ENCODE peak calls at places on chromosome 15, in eight cellular contexts. D is cardiac fibroblast, E is tibial artery, H is hepatocyte, M is dorsolateral prefrontal cortex, Y is left ventricle myocardium inferior, P is lower lobe of right lung, R is GM23338. U is an unnamed sample.

GRCh38 chr15:81013396-81013929 is 12.7 kb downstream of the TLNRD1 start:
- DNase-seq in D (no peak), E (no peak), H (no peak), M (no peak), Y (no peak), P (no peak), R (no peak), U (no peak)

GRCh38 chr15:73633991-73634495 is 854 bp upstream of the NPTN start:
- DNase-seq in D (peak; percentile 96), E (no peak), H (peak; percentile 60), M (no peak), Y (no peak), P (no peak), R (no peak), U (peak; percentile 86)

GRCh38 chr15:83092309-83092976 is 15.0 kb upstream of the TM6SF1 start:
- DNase-seq in D (peak; percentile 73), E (peak; percentile 75), H (peak; percentile 50), M (peak; percentile 36), Y (no peak), P (peak; percentile 65), R (no peak), U (no peak)

GRCh38 chr15:68366314-68366713 is 65.6 kb downstream of the ITGA11 start:
- DNase-seq in D (no peak), E (peak; percentile 88), H (no peak), M (no peak), Y (no peak), P (no peak), R (peak; percentile 72), U (no peak)

GRCh38 chr15:60374628-60375081 is 23.1 kb downstream of the ANXA2 start:
- DNase-seq in D (peak; percentile 96), E (peak; percentile 86), H (peak; percentile 90), M (no peak), Y (no peak), P (no peak), R (peak; percentile 65), U (peak; percentile 95)

GRCh38 chr15:64773606-64774555 is 1.5 kb downstream of the RBPMS2 start:
- DNase-seq in D (no peak), E (no peak), H (no peak), M (no peak), Y (no peak), P (no peak), R (no peak), U (no peak)

GRCh38 chr15:64483749-64484148 is 23.4 kb downstream of the ZNF609 start:
- DNase-seq in D (no peak), E (no peak), H (no peak), M (no peak), Y (no peak), P (no peak), R (no peak), U (no peak)

GRCh38 chr15:40843885-40844542 is at the start of gene SPINT1:
- DNase-seq in D (no peak), E (no peak), H (peak; percentile 89), M (no peak), Y (no peak), P (peak; percentile 77), R (peak; percentile 74), U (no peak)

GRCh38 chr15:40354408-40355171 is 3.4 kb upstream of the DISP2 start:
- DNase-seq in D (no peak), E (no peak), H (peak; percentile 72), M (peak; percentile 70), Y (no peak), P (no peak), R (peak; percentile 83), U (no peak)

GRCh38 chr15:29540479-29540878 is 270.9 kb upstream of the NSMCE3 start:
- DNase-seq in D (no peak), E (no peak), H (no peak), M (no peak), Y (no peak), P (no peak), R (no peak), U (no peak)
- TF ChIP-seq CTCF in D (no peak), E (no peak), H (no peak), M (no peak), Y (no peak), P (no peak), R (no peak), U (no peak)

DNA sequence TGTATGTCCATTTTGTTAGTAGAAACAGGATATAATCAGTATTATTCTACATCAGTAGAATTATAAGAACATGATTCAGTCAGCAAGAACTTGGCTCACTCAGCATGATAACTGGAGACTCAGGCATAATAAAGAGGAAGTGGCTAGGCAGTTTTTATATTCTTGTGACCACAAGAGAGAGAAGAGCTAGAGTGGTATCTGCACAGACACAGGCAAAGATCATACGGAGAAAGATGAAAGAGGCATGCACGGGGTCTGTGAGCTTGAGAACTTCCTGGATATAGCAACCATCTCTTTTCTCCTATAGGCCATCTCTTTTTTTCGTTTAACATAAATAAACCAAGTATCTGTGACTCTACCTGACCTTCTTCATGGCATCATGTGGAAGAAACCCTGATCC is 46.8 kb downstream of the MYO5A start:
- DNase-seq in D (peak; percentile 84), E (no peak), H (no peak), M (no peak), Y (no peak), P (no peak), R (no peak), U (peak; percentile 80)
- H3K4me3 ChIP-seq in D (no peak overlapping the region), E (no peak overlapping the region), H (no peak overlapping the region), M (no peak overlapping the region), Y (no peak overlapping the region), P (no peak overlapping the region), R (no peak overlapping the region), U (no peak overlapping the region)

GRCh38 chr15:79067969-79068368 is 22.6 kb downstream of the RASGRF1 start:
- DNase-seq in D (no peak), E (no peak), H (no peak), M (no peak), Y (no peak), P (no peak), R (no peak), U (no peak)
- TF ChIP-seq CTCF in D (no peak), E (no peak), H (no peak), M (no peak), Y (no peak), P (no peak), R (no peak), U (no peak)

GRCh38 chr15:33086500-33087141 is 107.9 kb downstream of the FMN1 start:
- DNase-seq in D (peak; percentile 84), E (no peak), H (peak; percentile 58), M (no peak), Y (no peak), P (no peak), R (peak; percentile 70), U (peak; percentile 60)

GRCh38 chr15:33084661-33085060 is 109.9 kb downstream of the FMN1 start:
- DNase-seq in D (no peak), E (no peak), H (no peak), M (no peak), Y (no peak), P (no peak), R (no peak), U (no peak)

GRCh38 chr15:33089165-33089877 is 105.2 kb downstream of the FMN1 start:
- DNase-seq in D (no peak), E (no peak), H (no peak), M (no peak), Y (no peak), P (no peak), R (no peak), U (no peak)

DNA sequence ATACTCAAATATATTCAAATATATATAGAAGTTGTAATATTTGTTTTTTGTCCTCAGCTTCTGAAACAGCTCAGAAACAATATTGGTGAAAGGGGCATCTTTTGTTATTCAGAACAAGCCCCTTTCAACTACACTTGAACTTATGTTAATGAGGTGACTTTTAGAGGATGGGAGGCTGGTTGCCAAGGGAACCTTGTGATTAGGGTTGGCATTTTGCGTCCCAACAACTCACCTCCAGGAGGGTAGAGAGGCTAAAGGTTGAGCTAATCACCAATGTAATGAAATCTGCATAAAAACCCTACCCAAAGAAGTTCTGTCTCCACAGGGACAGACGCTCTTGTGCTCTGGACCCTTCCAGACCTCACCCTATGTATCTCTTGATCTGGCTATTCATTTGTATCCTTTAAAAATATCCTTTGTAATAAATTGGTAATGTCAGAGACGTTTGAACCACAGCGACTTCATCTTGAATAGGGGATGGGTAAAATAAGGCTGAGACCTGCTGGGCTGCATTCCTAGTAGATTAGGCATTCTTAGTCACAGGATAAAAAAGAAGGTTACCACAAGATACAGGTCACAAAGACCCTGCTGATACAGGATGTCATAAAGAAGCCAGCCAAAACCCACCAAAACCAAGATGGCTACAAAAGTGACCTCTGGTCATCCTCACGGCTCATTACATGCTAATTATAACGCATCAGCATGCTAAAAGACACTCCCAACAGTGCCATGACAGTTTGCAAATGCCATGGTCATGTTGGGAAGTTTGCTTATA is 111.1 kb downstream of the FMN1 start:
- DNase-seq in D (no peak), E (no peak), H (no peak), M (no peak), Y (no peak), P (no peak), R (peak; percentile 82), U (peak; percentile 76)
- H3K4me3 ChIP-seq in D (no peak overlapping the region), E (no peak overlapping the region), H (no peak overlapping the region), M (no peak overlapping the region), Y (no peak overlapping the region), P (no peak overlapping the region), R (no peak overlapping the region), U (no peak overlapping the region)

GRCh38 chr15:99558084-99558483 is 7.7 kb upstream of the MEF2A start:
- DNase-seq in D (no peak), E (no peak), H (no peak), M (no peak), Y (no peak), P (no peak), R (no peak), U (no peak)
- TF ChIP-seq CTCF in D (no peak), E (no peak), H (no peak), M (no peak), Y (no peak), P (no peak), R (no peak), U (no peak)

DNA sequence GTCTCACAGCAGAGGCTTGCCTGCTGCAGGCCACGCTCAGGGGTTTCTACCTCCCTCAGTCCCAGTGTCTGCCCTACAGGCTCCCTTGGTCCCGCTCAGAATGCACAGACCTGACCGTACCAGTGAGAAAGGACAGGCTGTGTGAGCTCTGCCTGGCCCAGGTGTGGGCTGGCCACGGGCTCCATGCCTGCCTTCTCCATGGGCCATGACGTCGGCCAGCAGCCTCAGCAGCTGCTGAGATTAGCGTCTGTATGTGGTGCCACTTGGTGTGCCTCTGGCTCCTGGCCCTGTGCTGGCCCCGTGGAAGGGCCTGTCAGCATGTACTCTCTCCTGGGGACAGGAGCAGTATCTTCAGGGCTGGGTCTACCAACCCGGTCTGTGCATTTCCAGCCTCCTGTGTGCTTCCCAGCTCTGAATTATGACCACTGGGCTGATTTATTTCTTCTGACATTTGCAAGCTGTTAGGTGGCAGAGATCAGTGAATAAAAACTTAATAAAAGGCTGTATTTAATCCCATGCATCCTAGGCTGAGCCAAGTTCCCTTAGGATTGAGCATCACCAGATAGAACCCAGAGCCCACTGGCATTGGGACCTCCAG is 25.7 kb downstream of the KLF13 start:
- DNase-seq in D (no peak), E (no peak), H (no peak), M (peak; percentile 55), Y (peak; percentile 84), P (peak; percentile 64), R (no peak), U (no peak)
- H3K4me3 ChIP-seq in D (no peak overlapping the region), E (no peak overlapping the region), H (no peak overlapping the region), M (no peak overlapping the region), Y (peak overlapping the region; percentile 56), P (no peak overlapping the region), R (no peak overlapping the region), U (no peak overlapping the region)